ENCODE peak calls at places on chromosomes 3 and 15, in six cellular contexts. K is fibroblast of lung; G is colonic mucosa; S is CD8-positive, alpha-beta T cell; C is mucosa of descending colon; Q is lower lobe of right lung. P is an unnamed sample.

GRCh38 chr15:67520976-67521769 is at the start of gene C15orf61:
- DNase-seq in K (peak), G (peak), S (peak), C (peak), Q (peak), P (peak)

GRCh38 chr15:89299896-89300295 is 34.7 kb downstream of the POLG start:
- DNase-seq in K (peak), G (no peak), S (no peak), C (no peak), Q (no peak), P (no peak)

GRCh38 chr3:100297784-100298183 is 36.8 kb upstream of the NIT2 start:
- DNase-seq in K (no peak), G (no peak), S (no peak), C (no peak), Q (no peak), P (no peak)

GRCh38 chr3:171374661-171375285 is 85.4 kb downstream of the TNIK start:
- DNase-seq in K (peak), G (no peak), S (no peak), C (no peak), Q (no peak), P (peak)

GRCh38 chr3:28286595-28286994 is 45.2 kb downstream of the CMC1 start:
- DNase-seq in K (peak), G (no peak), S (no peak), C (no peak), Q (no peak), P (peak)

GRCh38 chr3:8752832-8753231 is 16.6 kb downstream of the OXTR start:
- DNase-seq in K (no peak), G (no peak), S (no peak), C (no peak), Q (no peak), P (no peak)

GRCh38 chr15:29998017-29998416 is 84.7 kb upstream of the GOLGA8J start:
- DNase-seq in K (no peak), G (no peak), S (no peak), C (no peak), Q (no peak), P (no peak)

GRCh38 chr3:171441381-171441780 is 18.8 kb downstream of the TNIK start:
- DNase-seq in K (no peak), G (no peak), S (no peak), C (no peak), Q (no peak), P (no peak)

GRCh38 chr15:85727068-85727467 is 67.7 kb downstream of the KLHL25 start:
- DNase-seq in K (peak), G (peak), S (no peak), C (no peak), Q (no peak), P (no peak)

GRCh38 chr3:61824553-61825135 is 263.3 kb downstream of the PTPRG start:
- DNase-seq in K (no peak), G (no peak), S (no peak), C (no peak), Q (no peak), P (no peak)

GRCh38 chr15:40336129-40337122 is 4.3 kb downstream of the CCDC9B start:
- DNase-seq in K (no peak), G (peak), S (no peak), C (peak), Q (no peak), P (no peak)

GRCh38 chr3:50303038-50303815 is at the start of gene HYAL1:
- DNase-seq in K (no peak), G (peak), S (no peak), C (peak), Q (peak), P (no peak)

GRCh38 chr15:68428431-68428940 is 3.5 kb downstream of the ITGA11 start:
- DNase-seq in K (no peak), G (no peak), S (no peak), C (no peak), Q (no peak), P (no peak)

GRCh38 chr3:35426581-35426980 is 212.7 kb upstream of the ARPP21 start:
- DNase-seq in K (no peak), G (no peak), S (no peak), C (no peak), Q (no peak), P (no peak)

GRCh38 chr3:81658322-81658997 is 103.0 kb downstream of the GBE1 start:
- DNase-seq in K (peak), G (no peak), S (no peak), C (no peak), Q (no peak), P (no peak)

GRCh38 chr3:165883866-165884478 is 46.7 kb upstream of the BCHE start:
- DNase-seq in K (peak), G (no peak), S (no peak), C (no peak), Q (no peak), P (no peak)

GRCh38 chr15:28984421-28985375 is 98.9 kb downstream of the APBA2 start:
- DNase-seq in K (peak), G (no peak), S (peak), C (no peak), Q (no peak), P (peak)

GRCh38 chr3:188264231-188265213 is 110.6 kb downstream of the LPP start:
- DNase-seq in K (peak), G (no peak), S (no peak), C (no peak), Q (no peak), P (no peak)

GRCh38 chr3:170864525-170865208 is 5.3 kb downstream of the RPL22L1 start:
- DNase-seq in K (peak), G (no peak), S (no peak), C (no peak), Q (no peak), P (no peak)

GRCh38 chr15:42547926-42548257 is 701 bp downstream of the LRRC57 start:
- DNase-seq in K (peak), G (no peak), S (no peak), C (no peak), Q (no peak), P (peak)

GRCh38 chr3:102132370-102132769 is 283.1 kb downstream of the NFKBIZ start:
- DNase-seq in K (peak), G (no peak), S (no peak), C (no peak), Q (no peak), P (no peak)

GRCh38 chr3:151765685-151766084 is 32.0 kb downstream of the AADACL2 start:
- DNase-seq in K (no peak), G (no peak), S (no peak), C (no peak), Q (no peak), P (no peak)

GRCh38 chr3:80533553-80533952 is 765.8 kb upstream of the ROBO1 start:
- DNase-seq in K (peak), G (no peak), S (no peak), C (no peak), Q (no peak), P (no peak)

GRCh38 chr3:194787650-194788049 is 102.0 kb downstream of the FAM43A start:
- DNase-seq in K (no peak), G (no peak), S (no peak), C (no peak), Q (no peak), P (no peak)

DNA sequence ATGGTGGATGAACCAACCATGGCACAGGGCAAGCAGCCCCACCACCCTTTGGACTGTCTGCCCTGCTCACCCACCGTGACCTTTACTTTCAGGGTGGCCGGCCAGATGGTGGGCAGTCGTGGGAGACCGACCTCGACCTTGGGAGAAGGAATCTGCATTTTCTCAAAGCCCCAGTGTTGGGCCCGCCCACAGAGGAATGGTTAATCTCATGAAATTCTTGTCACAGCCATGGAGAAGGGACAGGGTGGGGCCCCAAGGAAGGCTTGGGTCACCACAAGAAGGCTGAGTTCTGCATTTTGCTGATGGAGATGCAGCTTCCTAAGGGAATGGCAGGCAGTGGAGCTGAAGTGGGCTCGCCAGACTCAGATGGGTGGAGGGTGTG is 2.9 kb downstream of the PLXND1 start:
- DNase-seq in K (no peak), G (no peak), S (no peak), C (no peak), Q (no peak), P (no peak)
- H3K4me3 ChIP-seq in K (peak), G (no peak), S (no peak), C (no peak), Q (peak), P (peak)

GRCh38 chr3:140296796-140297352 is 361.9 kb downstream of the CLSTN2 start:
- DNase-seq in K (no peak), G (no peak), S (no peak), C (no peak), Q (no peak), P (no peak)
- TF ChIP-seq CTCF in K (no peak), G (no peak), S (no peak), C (no peak), Q (no peak), P (no peak)

GRCh38 chr15:54131410-54131809 is 153.2 kb downstream of the UNC13C start:
- DNase-seq in K (no peak), G (no peak), S (no peak), C (no peak), Q (no peak), P (no peak)
- H3K4me3 ChIP-seq in K (no peak), G (no peak), S (no peak), C (no peak), Q (no peak), P (no peak)

GRCh38 chr15:78811124-78811824 is at the start of gene ADAMTS7:
- DNase-seq in K (peak), G (peak), S (peak), C (peak), Q (peak), P (no peak)

GRCh38 chr15:78807359-78807758 is 3.9 kb downstream of the ADAMTS7 start:
- DNase-seq in K (no peak), G (no peak), S (no peak), C (no peak), Q (no peak), P (no peak)

GRCh38 chr15:78810377-78811123 is 714 bp downstream of the ADAMTS7 start:
- DNase-seq in K (peak), G (peak), S (no peak), C (no peak), Q (peak), P (no peak)

GRCh38 chr15:78810003-78810376 is 1.3 kb downstream of the ADAMTS7 start:
- DNase-seq in K (no peak), G (no peak), S (no peak), C (no peak), Q (no peak), P (no peak)

DNA sequence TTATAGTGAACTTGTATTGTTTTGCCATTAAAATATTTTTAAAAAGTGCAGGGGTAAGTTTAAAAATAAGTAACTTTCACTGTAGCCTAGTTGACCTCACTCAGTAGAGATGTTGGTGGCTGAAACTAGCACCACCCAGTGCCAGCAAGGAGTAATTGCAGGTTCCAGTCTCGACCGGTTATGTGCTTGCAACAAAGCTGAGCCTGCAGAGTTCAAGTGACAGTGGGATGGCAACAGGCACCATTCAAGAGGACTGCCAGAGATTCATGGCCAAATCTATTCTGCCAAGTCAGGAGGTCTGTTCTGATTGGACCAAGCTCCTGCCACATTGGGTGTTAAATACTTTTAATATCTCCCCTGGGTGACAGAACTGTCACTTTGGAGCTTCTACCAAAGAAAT is 2.7 kb downstream of the ADAMTS7 start:
- DNase-seq in K (peak), G (peak), S (no peak), C (no peak), Q (no peak), P (no peak)
- TF ChIP-seq CTCF in K (peak), G (no peak), S (peak), C (no peak), Q (peak), P (peak)

P was measured in retinal pigment epithelial cell.